ENCODE peak calls at places on chromosome 13, in four cellular contexts. B is IMR-90, M is H1, I is mesendoderm. K is an unnamed sample.

GRCh38 chr13:28568286-28568685 is 73.4 kb upstream of the FLT1 start:
- DNase-seq in B (peak; percentile 62), M (no peak), I (no peak), K (no peak)

GRCh38 chr13:42895781-42896180 is 96.3 kb downstream of the EPSTI1 start:
- DNase-seq in B (no peak), M (no peak), I (no peak), K (no peak)

GRCh38 chr13:99265162-99265822 is 7.1 kb upstream of the GPR18 start:
- DNase-seq in B (no peak), M (no peak), I (no peak), K (no peak)

GRCh38 chr13:19601749-19602725 is 31.4 kb upstream of the MPHOSPH8 start:
- DNase-seq in B (peak; percentile 27), M (peak; percentile 80), I (peak; percentile 71), K (peak; percentile 64)

GRCh38 chr13:78610381-78610883 is 7.1 kb upstream of the POU4F1 start:
- DNase-seq in B (peak; percentile 49), M (no peak), I (no peak), K (no peak)

GRCh38 chr13:27969073-27969865 is at the start of gene CDX2:
- DNase-seq in B (no peak), M (no peak), I (peak; percentile 74), K (peak; percentile 83)

GRCh38 chr13:37306778-37307544 is 201.5 kb upstream of the CSNK1A1L start:
- DNase-seq in B (peak; percentile 98), M (no peak), I (no peak), K (no peak)

GRCh38 chr13:28558567-28558966 is 63.6 kb upstream of the FLT1 start:
- DNase-seq in B (no peak), M (no peak), I (no peak), K (no peak)

GRCh38 chr13:93462151-93462550 is 235.5 kb downstream of the GPC6 start:
- DNase-seq in B (no peak), M (no peak), I (no peak), K (no peak)

DNA sequence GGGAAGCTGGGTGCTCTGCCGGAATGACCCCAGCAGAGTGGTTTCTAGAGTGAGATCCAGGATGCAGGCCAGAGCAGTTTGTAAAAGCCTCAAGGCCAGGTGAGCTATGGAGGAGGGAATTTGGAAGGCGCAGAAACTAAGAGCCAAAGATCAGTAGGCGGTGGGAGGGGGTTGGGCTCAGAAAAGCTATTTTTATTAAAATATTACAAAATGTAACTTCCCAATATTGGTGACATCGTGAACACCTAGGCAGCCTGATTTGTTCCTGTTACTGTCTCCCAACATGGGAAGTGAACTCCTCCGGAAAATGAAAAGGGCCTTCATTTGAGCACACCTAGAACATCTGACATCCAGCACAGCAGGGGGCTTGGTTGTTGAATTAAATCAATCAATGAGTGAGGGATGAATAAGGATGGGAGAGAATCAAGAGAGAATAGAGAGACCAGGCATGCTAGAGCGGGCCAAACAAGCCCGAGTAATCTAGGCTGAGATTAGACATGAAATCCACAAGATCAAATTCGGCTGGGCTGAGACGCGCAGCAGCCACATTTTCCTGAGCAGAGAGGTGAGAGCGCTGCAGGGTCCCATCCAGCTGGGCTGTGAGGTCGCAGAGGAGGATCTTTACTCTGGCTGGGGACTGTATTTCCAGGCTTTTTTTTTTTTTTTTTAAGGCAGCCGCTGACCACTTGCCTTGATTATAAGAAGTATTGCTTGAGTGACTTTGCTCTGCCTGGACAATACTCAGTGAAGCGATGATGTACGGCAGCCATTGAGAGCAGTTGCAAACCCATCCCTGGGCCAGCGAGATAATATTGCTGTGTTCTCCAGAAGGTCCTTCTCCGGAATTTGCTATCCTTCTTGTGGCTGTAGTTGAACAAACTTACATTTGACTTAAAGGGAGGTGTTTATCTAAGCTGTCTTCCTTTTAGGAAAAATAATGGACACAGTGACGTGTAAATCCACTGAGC is 178.0 kb upstream of the KL start:
- DNase-seq in B (no peak), M (peak; percentile 43), I (no peak), K (no peak)
- H3K27ac ChIP-seq in B (peak overlapping the region; percentile 62), M (no peak overlapping the region), I (no peak overlapping the region), K (no peak overlapping the region)

GRCh38 chr13:64164435-64164834 is 2748.8 kb upstream of the PCDH20 start:
- DNase-seq in B (no peak), M (no peak), I (no peak), K (no peak)

GRCh38 chr13:64165826-64166225 is 2750.2 kb upstream of the PCDH20 start:
- DNase-seq in B (no peak), M (no peak), I (no peak), K (no peak)
- H3K56ac ChIP-seq in B (no peak overlapping the region), M (no peak overlapping the region), I (no peak overlapping the region), K (no peak overlapping the region)

DNA sequence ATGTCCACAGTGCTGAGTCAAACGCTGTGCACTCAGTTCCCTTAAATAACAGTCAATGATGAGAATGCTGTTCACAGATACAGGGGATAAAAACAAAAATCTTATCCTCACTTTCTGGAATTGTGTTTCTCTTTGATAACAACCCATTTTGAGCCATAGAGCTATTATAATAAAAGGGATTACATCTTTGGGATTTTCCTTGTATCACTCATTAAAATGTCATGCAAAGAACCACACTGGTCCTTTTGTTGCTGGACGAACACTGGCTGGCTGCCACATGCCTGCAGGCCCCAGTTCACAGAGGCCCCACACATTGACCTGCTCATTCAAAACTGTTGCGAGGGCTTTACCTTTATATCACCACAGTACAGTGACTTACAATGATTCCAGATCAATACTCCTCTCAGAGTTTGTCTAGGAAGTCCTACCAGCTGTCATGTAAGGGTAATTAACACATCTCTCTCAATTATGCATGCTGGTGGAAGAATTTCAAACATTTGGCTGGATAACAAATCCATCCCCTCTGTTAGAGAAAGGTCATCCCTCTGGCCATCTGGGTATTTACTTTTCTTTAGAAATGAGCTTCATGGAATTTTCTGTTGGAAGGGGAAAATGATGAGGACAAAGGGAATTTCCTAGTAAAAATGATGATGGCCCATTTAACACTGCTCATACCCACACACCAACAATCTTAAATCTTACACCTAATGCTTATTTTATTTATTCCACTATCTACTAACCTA is 85.9 kb downstream of the MBNL2 start:
- DNase-seq in B (peak; percentile 68), M (no peak), I (peak; percentile 75), K (no peak)
- H3K27ac ChIP-seq in B (peak overlapping the region; percentile 75), M (no peak overlapping the region), I (no peak overlapping the region), K (no peak overlapping the region)

GRCh38 chr13:71879945-71880344 is 12.9 kb upstream of the DACH1 start:
- DNase-seq in B (no peak), M (no peak), I (no peak), K (no peak)

GRCh38 chr13:71880753-71881541 is 13.9 kb upstream of the DACH1 start:
- DNase-seq in B (no peak), M (no peak), I (peak; percentile 61), K (no peak)

GRCh38 chr13:71876648-71877279 is 9.8 kb upstream of the DACH1 start:
- DNase-seq in B (no peak), M (no peak), I (no peak), K (no peak)

GRCh38 chr13:71877280-71877653 is 10.3 kb upstream of the DACH1 start:
- DNase-seq in B (no peak), M (peak; percentile 49), I (peak; percentile 81), K (peak; percentile 68)

DNA sequence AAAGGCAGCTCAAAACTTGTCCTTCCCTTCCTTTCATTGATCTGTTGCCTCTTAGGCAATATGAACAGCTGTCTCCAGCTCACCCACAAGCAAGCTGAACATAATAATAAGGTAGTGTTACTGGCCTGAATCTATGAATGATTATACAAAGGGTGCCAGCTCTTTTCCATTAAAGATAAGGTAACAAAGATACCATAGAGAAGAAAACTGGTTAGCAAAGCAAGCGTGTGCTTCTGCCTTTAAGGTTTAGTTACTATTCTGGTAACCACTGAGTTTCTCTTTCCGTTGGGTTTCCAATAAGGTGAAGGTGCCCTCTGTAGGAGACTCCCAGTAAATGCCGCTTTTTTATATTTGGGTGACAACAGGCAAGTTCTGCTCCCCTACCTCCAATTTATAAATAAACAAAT is 12.1 kb upstream of the DACH1 start:
- DNase-seq in B (peak; percentile 27), M (no peak), I (peak; percentile 71), K (peak; percentile 36)
- H3K56ac ChIP-seq in B (no peak overlapping the region), M (no peak overlapping the region), I (no peak overlapping the region), K (no peak overlapping the region)

GRCh38 chr13:91154553-91154952 is 192.9 kb upstream of the MIR17HG start:
- DNase-seq in B (no peak), M (no peak), I (peak; percentile 46), K (no peak)
- H3K27ac ChIP-seq in B (no peak overlapping the region), M (no peak overlapping the region), I (no peak overlapping the region), K (no peak overlapping the region)

GRCh38 chr13:110382830-110383229 is 75.7 kb downstream of the COL4A2 start:
- DNase-seq in B (no peak), M (no peak), I (no peak), K (no peak)

GRCh38 chr13:110391273-110391672 is 84.2 kb downstream of the COL4A2 start:
- DNase-seq in B (peak; percentile 76), M (no peak), I (no peak), K (no peak)

GRCh38 chr13:110388141-110388943 is 81.3 kb downstream of the COL4A2 start:
- DNase-seq in B (peak; percentile 83), M (no peak), I (peak; percentile 59), K (peak; percentile 66)

GRCh38 chr13:110390572-110390971 is 83.5 kb downstream of the COL4A2 start:
- DNase-seq in B (peak; percentile 97), M (no peak), I (no peak), K (no peak)

GRCh38 chr13:110387451-110388140 is 80.5 kb downstream of the COL4A2 start:
- DNase-seq in B (peak; percentile 84), M (peak; percentile 58), I (peak; percentile 70), K (peak; percentile 73)
- H3K56ac ChIP-seq in B (peak overlapping the region; percentile 96), M (no peak overlapping the region), I (peak overlapping the region; percentile 74), K (no peak overlapping the region)

DNA sequence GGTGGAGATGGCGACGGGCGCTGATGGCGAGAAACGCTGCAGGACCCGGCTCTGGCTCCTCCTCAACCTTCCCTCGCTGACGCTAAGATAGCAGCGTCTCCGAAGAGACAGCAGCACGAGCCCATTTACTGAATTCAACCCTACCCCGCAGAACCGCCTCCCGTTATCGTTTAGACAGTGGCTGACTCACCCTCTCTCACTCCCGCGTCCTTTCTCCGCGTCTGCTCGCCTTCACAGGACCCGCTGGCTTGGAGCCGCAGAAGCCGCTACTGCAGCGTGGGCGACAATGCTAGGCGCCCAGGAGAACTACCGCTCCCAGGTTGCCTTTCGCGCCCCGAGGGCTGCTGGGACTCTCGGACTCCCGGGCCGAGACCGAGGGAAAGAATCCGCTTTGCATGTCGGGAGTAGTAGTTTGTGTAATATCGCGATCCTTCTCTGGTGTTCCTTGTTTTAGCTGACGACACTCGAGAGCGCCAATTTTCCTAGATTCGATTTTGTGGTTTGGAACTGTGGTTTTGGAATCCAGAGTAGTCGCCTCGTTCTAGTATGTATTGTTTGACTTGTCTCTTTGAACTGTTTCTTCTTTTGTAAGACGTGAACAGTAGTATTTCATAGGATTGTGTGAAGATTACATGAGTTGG is at the start of gene KBTBD6:
- DNase-seq in B (peak; percentile 99), M (peak; percentile 91), I (peak; percentile 100), K (peak; percentile 98)
- H3K27ac ChIP-seq in B (peak within 1 kb of the TSS; percentile 77), M (peak within 1 kb of the TSS; percentile 39), I (no peak within 1 kb of the TSS), K (no peak within 1 kb of the TSS)

DNA sequence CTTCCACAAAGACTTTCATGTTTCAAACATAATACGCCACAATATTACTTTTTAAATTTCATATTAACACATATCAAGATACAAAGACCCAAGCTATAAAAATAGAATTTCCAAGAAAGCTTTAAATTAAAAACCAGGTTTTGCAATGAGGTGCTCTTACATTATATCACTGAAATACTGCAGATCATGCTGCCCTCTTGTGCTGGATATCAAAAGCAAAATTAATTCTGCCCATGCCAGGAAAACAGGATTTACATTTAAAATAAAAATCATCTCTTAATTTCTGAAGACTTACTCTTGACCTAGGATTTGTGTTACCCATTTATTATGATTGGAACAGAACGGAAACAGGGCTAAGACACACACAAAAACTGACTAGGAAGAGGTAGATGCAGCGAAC is 145.0 kb downstream of the ABCC4 start:
- DNase-seq in B (peak; percentile 17), M (no peak), I (no peak), K (no peak)
- H3K56ac ChIP-seq in B (no peak overlapping the region), M (no peak overlapping the region), I (no peak overlapping the region), K (no peak overlapping the region)

K was measured in H9.